ENCODE peak calls at places on chromosome 14, in seven cellular contexts. One of them, this sample, is unnamed.

GRCh38 chr14:78358631-78359030 is 188.5 kb downstream of the NRXN3 start:
- DNase-seq in CD8-positive, alpha-beta T cell: no peak
- DNase-seq in breast epithelium: no peak
- DNase-seq in uterus: no peak
- DNase-seq in endothelial cell of umbilical vein: no peak
- DNase-seq in osteocyte: no peak
- DNase-seq in fibroblast of the aortic adventitia: no peak
- DNase-seq in this sample: no peak

GRCh38 chr14:63493246-63493645 is 49.9 kb downstream of the PPP2R5E start:
- DNase-seq in endothelial cell of umbilical vein: no peak
- DNase-seq in fibroblast of the aortic adventitia: no peak
- DNase-seq in breast epithelium: no peak
- DNase-seq in osteocyte: no peak
- DNase-seq in uterus: no peak
- DNase-seq in CD8-positive, alpha-beta T cell: no peak
- DNase-seq in this sample: no peak

GRCh38 chr14:105419055-105419304 is 647 bp upstream of the MTA1 start:
- DNase-seq in CD8-positive, alpha-beta T cell: no peak
- DNase-seq in fibroblast of the aortic adventitia: no peak
- DNase-seq in breast epithelium: no peak
- DNase-seq in uterus: no peak
- DNase-seq in osteocyte: no peak
- DNase-seq in endothelial cell of umbilical vein: no peak
- DNase-seq in this sample: no peak

GRCh38 chr14:105485720-105486332 is 860 bp upstream of the CRIP1 start:
- DNase-seq in CD8-positive, alpha-beta T cell: peak
- DNase-seq in osteocyte: no peak
- DNase-seq in fibroblast of the aortic adventitia: no peak
- DNase-seq in uterus: no peak
- DNase-seq in endothelial cell of umbilical vein: peak
- DNase-seq in breast epithelium: no peak
- DNase-seq in this sample: no peak

GRCh38 chr14:28321475-28322244 is 444.9 kb upstream of the FOXG1 start:
- DNase-seq in fibroblast of the aortic adventitia: no peak
- DNase-seq in osteocyte: no peak
- DNase-seq in CD8-positive, alpha-beta T cell: no peak
- DNase-seq in breast epithelium: no peak
- DNase-seq in uterus: no peak
- DNase-seq in endothelial cell of umbilical vein: no peak
- DNase-seq in this sample: no peak

GRCh38 chr14:103386632-103387329 is 1.6 kb downstream of the MARK3 start:
- DNase-seq in uterus: no peak
- DNase-seq in breast epithelium: no peak
- DNase-seq in osteocyte: no peak
- DNase-seq in fibroblast of the aortic adventitia: peak
- DNase-seq in CD8-positive, alpha-beta T cell: no peak
- DNase-seq in endothelial cell of umbilical vein: peak
- DNase-seq in this sample: no peak

GRCh38 chr14:41901089-41901488 is 294.4 kb downstream of the LRFN5 start:
- DNase-seq in breast epithelium: no peak
- DNase-seq in endothelial cell of umbilical vein: no peak
- DNase-seq in CD8-positive, alpha-beta T cell: no peak
- DNase-seq in uterus: no peak
- DNase-seq in fibroblast of the aortic adventitia: no peak
- DNase-seq in osteocyte: no peak
- DNase-seq in this sample: no peak

GRCh38 chr14:87940894-87941293 is 52.1 kb downstream of the GALC start:
- DNase-seq in breast epithelium: no peak
- DNase-seq in endothelial cell of umbilical vein: no peak
- DNase-seq in uterus: no peak
- DNase-seq in fibroblast of the aortic adventitia: no peak
- DNase-seq in osteocyte: no peak
- DNase-seq in CD8-positive, alpha-beta T cell: no peak
- DNase-seq in this sample: no peak

GRCh38 chr14:65478596-65478995 is 66.1 kb downstream of the FUT8 start:
- DNase-seq in breast epithelium: no peak
- DNase-seq in CD8-positive, alpha-beta T cell: no peak
- DNase-seq in fibroblast of the aortic adventitia: peak
- DNase-seq in uterus: no peak
- DNase-seq in osteocyte: no peak
- DNase-seq in endothelial cell of umbilical vein: peak
- DNase-seq in this sample: no peak

GRCh38 chr14:65210118-65210826 is 108.0 kb upstream of the MAX start:
- DNase-seq in uterus: no peak
- DNase-seq in endothelial cell of umbilical vein: peak
- DNase-seq in CD8-positive, alpha-beta T cell: no peak
- DNase-seq in fibroblast of the aortic adventitia: peak
- DNase-seq in osteocyte: no peak
- DNase-seq in breast epithelium: no peak
- DNase-seq in this sample: no peak

GRCh38 chr14:20343855-20344205 is 395 bp downstream of the PARP2 start:
- DNase-seq in uterus: no peak
- DNase-seq in osteocyte: no peak
- DNase-seq in fibroblast of the aortic adventitia: peak
- DNase-seq in breast epithelium: no peak
- DNase-seq in endothelial cell of umbilical vein: no peak
- DNase-seq in CD8-positive, alpha-beta T cell: no peak
- DNase-seq in this sample: no peak

GRCh38 chr14:21084988-21085853 is 13.2 kb downstream of the ZNF219 start:
- DNase-seq in osteocyte: no peak
- DNase-seq in CD8-positive, alpha-beta T cell: no peak
- DNase-seq in fibroblast of the aortic adventitia: peak
- DNase-seq in endothelial cell of umbilical vein: no peak
- DNase-seq in uterus: no peak
- DNase-seq in breast epithelium: no peak
- DNase-seq in this sample: no peak

GRCh38 chr14:85532981-85533820 is 3.3 kb downstream of the FLRT2 start:
- DNase-seq in endothelial cell of umbilical vein: peak
- DNase-seq in CD8-positive, alpha-beta T cell: no peak
- DNase-seq in osteocyte: peak
- DNase-seq in fibroblast of the aortic adventitia: peak
- DNase-seq in uterus: peak
- DNase-seq in breast epithelium: peak
- DNase-seq in this sample: peak

GRCh38 chr14:22070119-22070982 is 396.7 kb upstream of the OR4E1 start:
- DNase-seq in uterus: no peak
- DNase-seq in breast epithelium: no peak
- DNase-seq in CD8-positive, alpha-beta T cell: peak
- DNase-seq in endothelial cell of umbilical vein: peak
- DNase-seq in osteocyte: no peak
- DNase-seq in fibroblast of the aortic adventitia: no peak
- DNase-seq in this sample: no peak

GRCh38 chr14:105885561-105886320 is 359.4 kb downstream of the TMEM121 start:
- DNase-seq in uterus: peak
- DNase-seq in endothelial cell of umbilical vein: no peak
- DNase-seq in fibroblast of the aortic adventitia: no peak
- DNase-seq in osteocyte: peak
- DNase-seq in CD8-positive, alpha-beta T cell: no peak
- DNase-seq in breast epithelium: no peak
- DNase-seq in this sample: no peak

GRCh38 chr14:95515080-95515489 is 1.4 kb downstream of the SYNE3 start:
- DNase-seq in CD8-positive, alpha-beta T cell: no peak
- DNase-seq in uterus: no peak
- DNase-seq in fibroblast of the aortic adventitia: peak
- DNase-seq in breast epithelium: no peak
- DNase-seq in endothelial cell of umbilical vein: peak
- DNase-seq in osteocyte: peak
- DNase-seq in this sample: no peak

GRCh38 chr14:71588028-71588427 is 344.2 kb upstream of the RGS6 start:
- DNase-seq in fibroblast of the aortic adventitia: peak
- DNase-seq in endothelial cell of umbilical vein: no peak
- DNase-seq in uterus: no peak
- DNase-seq in breast epithelium: no peak
- DNase-seq in CD8-positive, alpha-beta T cell: no peak
- DNase-seq in osteocyte: no peak
- DNase-seq in this sample: no peak

GRCh38 chr14:56121786-56122185 is 3.6 kb downstream of the PELI2 start:
- DNase-seq in endothelial cell of umbilical vein: no peak
- DNase-seq in uterus: no peak
- DNase-seq in breast epithelium: no peak
- DNase-seq in CD8-positive, alpha-beta T cell: no peak
- DNase-seq in fibroblast of the aortic adventitia: no peak
- DNase-seq in osteocyte: no peak
- DNase-seq in this sample: no peak

GRCh38 chr14:70882771-70883492 is 24.3 kb upstream of the PCNX1 start:
- DNase-seq in osteocyte: no peak
- DNase-seq in breast epithelium: no peak
- DNase-seq in uterus: no peak
- DNase-seq in fibroblast of the aortic adventitia: peak
- DNase-seq in endothelial cell of umbilical vein: peak
- DNase-seq in CD8-positive, alpha-beta T cell: no peak
- DNase-seq in this sample: no peak

GRCh38 chr14:38285962-38286361 is 30.1 kb upstream of the CLEC14A start:
- DNase-seq in uterus: no peak
- DNase-seq in endothelial cell of umbilical vein: peak
- DNase-seq in breast epithelium: no peak
- DNase-seq in fibroblast of the aortic adventitia: no peak
- DNase-seq in CD8-positive, alpha-beta T cell: no peak
- DNase-seq in osteocyte: no peak
- DNase-seq in this sample: no peak

GRCh38 chr14:23562822-23563472 is 4.6 kb downstream of the AP1G2 start:
- DNase-seq in fibroblast of the aortic adventitia: peak
- DNase-seq in endothelial cell of umbilical vein: peak
- DNase-seq in osteocyte: no peak
- DNase-seq in breast epithelium: no peak
- DNase-seq in uterus: no peak
- DNase-seq in CD8-positive, alpha-beta T cell: peak
- DNase-seq in this sample: peak
- TF ChIP-seq CTCF in fibroblast of the aortic adventitia: peak
- TF ChIP-seq CTCF in endothelial cell of umbilical vein: peak
- TF ChIP-seq CTCF in osteocyte: peak
- TF ChIP-seq CTCF in breast epithelium: peak
- TF ChIP-seq CTCF in uterus: peak
- TF ChIP-seq CTCF in CD8-positive, alpha-beta T cell: peak
- TF ChIP-seq CTCF in this sample: peak

DNA sequence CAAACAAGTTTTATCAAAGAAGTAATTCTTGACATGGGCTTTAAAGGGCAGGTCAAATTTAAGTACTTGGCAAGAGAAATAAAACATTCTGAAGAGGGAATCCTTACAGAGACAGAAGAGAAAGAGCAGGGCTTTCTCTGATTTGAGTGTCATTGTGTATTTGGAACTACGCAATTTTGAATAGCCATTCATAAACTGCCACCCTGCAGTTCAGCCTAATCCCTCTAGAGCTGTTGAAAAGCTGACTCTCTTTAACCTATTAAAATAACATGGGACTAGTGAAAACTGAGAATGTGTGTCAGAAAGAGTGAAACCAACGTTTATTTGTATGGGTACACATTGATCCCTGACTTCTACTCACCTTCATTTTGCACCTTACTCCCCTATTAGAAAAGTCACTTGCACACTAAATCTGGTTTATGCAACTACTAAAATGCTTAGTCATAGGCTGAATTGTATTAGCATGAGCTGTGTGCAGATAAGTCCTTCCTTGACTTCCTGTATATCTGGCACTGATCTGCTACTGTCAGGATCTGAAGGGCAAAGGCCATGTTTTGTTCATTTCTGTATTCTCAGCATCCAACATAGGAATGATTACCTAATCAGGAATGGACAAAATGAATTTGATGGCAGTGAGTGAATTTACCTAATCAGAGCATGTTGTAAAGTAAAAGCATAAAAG is 458.9 kb downstream of the NOVA1 start:
- DNase-seq in fibroblast of the aortic adventitia: peak
- DNase-seq in CD8-positive, alpha-beta T cell: no peak
- DNase-seq in uterus: no peak
- DNase-seq in endothelial cell of umbilical vein: peak
- DNase-seq in breast epithelium: no peak
- DNase-seq in osteocyte: no peak
- DNase-seq in this sample: no peak
- TF ChIP-seq CTCF in fibroblast of the aortic adventitia: peak
- TF ChIP-seq CTCF in CD8-positive, alpha-beta T cell: no peak
- TF ChIP-seq CTCF in uterus: no peak
- TF ChIP-seq CTCF in endothelial cell of umbilical vein: no peak
- TF ChIP-seq CTCF in breast epithelium: no peak
- TF ChIP-seq CTCF in osteocyte: no peak
- TF ChIP-seq CTCF in this sample: no peak

DNA sequence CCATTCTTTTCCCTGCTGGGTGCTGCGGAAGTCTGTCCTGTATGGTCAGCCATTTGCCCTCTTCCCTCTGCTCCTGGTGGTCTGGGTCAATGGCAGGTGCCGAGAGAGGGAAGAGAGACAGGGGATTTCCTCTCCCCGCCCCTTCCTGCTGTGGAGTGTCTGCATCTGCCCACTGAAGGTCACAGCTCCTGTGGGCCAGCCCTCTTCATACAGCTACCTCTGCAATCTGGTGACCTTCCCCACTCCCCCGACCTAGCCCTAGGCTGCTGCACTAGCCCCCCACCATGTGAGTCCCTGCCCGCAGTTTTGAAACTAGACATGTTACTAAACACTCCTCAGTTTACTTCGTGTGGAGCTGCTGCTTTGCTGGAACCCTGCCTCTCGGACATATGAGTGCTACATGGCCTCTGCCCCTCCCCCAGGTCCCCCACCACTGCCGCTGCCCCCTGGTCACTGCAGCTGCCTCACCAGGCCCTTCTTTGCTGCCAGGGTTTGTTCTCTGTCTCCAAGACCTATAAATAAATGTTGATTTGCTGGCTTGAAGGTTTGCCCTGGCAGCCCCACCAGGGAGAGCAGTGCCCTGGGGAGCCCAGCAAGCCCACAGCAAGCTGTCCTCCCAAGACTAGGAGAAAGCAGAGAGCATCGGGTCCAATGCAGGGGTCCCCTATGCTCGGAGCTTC is 102.9 kb downstream of the DPF3 start:
- DNase-seq in breast epithelium: no peak
- DNase-seq in CD8-positive, alpha-beta T cell: no peak
- DNase-seq in uterus: no peak
- DNase-seq in fibroblast of the aortic adventitia: no peak
- DNase-seq in osteocyte: no peak
- DNase-seq in endothelial cell of umbilical vein: no peak
- DNase-seq in this sample: no peak
- TF ChIP-seq CTCF in breast epithelium: no peak
- TF ChIP-seq CTCF in CD8-positive, alpha-beta T cell: no peak
- TF ChIP-seq CTCF in uterus: no peak
- TF ChIP-seq CTCF in fibroblast of the aortic adventitia: no peak
- TF ChIP-seq CTCF in osteocyte: no peak
- TF ChIP-seq CTCF in endothelial cell of umbilical vein: no peak
- TF ChIP-seq CTCF in this sample: no peak

DNA sequence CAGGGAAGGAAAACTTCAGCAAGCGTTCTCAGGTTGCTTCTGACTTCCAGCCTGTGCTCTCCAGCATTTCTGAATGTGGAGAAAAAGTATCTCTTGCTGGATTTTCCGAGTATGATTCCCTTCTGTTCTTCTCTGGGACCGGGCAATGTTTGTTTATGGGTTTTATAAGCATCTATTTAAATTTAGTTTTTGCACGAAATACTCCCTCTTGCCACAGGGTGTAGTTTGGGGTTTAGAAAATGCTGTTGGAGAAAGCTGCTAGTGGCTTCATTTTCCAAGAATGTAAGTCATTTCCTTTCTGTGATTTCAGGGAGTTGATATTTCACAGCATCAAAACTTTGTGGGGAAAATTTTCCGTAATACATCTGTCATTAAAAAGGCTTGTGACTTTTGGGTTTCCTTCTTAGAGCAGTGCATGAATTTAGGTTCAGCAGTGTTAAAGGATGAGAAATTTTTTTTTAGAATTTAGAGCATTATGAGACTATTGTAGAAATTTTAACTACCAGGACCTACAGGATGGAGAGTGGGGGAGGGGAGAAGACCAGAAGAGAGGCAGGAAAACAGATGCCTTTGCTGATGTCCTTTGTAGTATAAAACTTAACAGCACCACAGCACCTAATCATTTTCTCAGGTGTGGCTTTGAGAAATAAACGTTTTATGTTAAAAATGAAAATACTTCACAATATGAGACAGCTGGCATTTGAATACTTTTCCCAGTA is 1.5 kb downstream of the FRMD6 start:
- DNase-seq in endothelial cell of umbilical vein: peak
- DNase-seq in fibroblast of the aortic adventitia: peak
- DNase-seq in osteocyte: no peak
- DNase-seq in CD8-positive, alpha-beta T cell: no peak
- DNase-seq in uterus: no peak
- DNase-seq in breast epithelium: no peak
- DNase-seq in this sample: no peak
- TF ChIP-seq CTCF in endothelial cell of umbilical vein: no peak
- TF ChIP-seq CTCF in fibroblast of the aortic adventitia: peak
- TF ChIP-seq CTCF in osteocyte: peak
- TF ChIP-seq CTCF in CD8-positive, alpha-beta T cell: peak
- TF ChIP-seq CTCF in uterus: peak
- TF ChIP-seq CTCF in breast epithelium: peak
- TF ChIP-seq CTCF in this sample: peak